ENCODE peak calls at places on chromosomes 4 and X, in six cellular contexts. M is PC-3, V is GM20000, Y is ovary, W is lower lobe of right lung, G is foreskin keratinocyte. U is an unnamed sample.

GRCh38 chrX:149151805-149152757 is 353.0 kb downstream of the IDS start:
- DNase-seq in M (no peak), V (no peak), Y (no peak), W (no peak), G (peak), U (no peak)

GRCh38 chr4:118033148-118034060 is 882 bp upstream of the NDST3 start:
- DNase-seq in M (peak), V (peak), Y (peak), W (peak), G (no peak), U (peak)

GRCh38 chrX:39307488-39307887 is 506.2 kb downstream of the MID1IP1 start:
- DNase-seq in M (no peak), V (no peak), Y (no peak), W (no peak), G (no peak), U (no peak)

GRCh38 chr4:39308576-39308975 is 57.6 kb downstream of the RFC1 start:
- DNase-seq in M (no peak), V (no peak), Y (no peak), W (no peak), G (no peak), U (no peak)

GRCh38 chr4:187475901-187476300 is 519.7 kb upstream of the ZFP42 start:
- DNase-seq in M (no peak), V (no peak), Y (no peak), W (no peak), G (no peak), U (no peak)

GRCh38 chrX:110341189-110342035 is 17.2 kb upstream of the RTL9 start:
- DNase-seq in M (peak), V (peak), Y (no peak), W (no peak), G (peak), U (no peak)

GRCh38 chrX:21354725-21355124 is 19.5 kb upstream of the CNKSR2 start:
- DNase-seq in M (peak), V (no peak), Y (no peak), W (no peak), G (no peak), U (no peak)

GRCh38 chr4:5746829-5747745 is 36.1 kb downstream of the EVC start:
- DNase-seq in M (peak), V (no peak), Y (no peak), W (no peak), G (no peak), U (no peak)

GRCh38 chr4:123976285-123976684 is 579.7 kb downstream of the SPRY1 start:
- DNase-seq in M (no peak), V (no peak), Y (no peak), W (no peak), G (no peak), U (peak)

GRCh38 chr4:58590714-58591113 is 1480.5 kb upstream of the IGFBP7 start:
- DNase-seq in M (peak), V (no peak), Y (no peak), W (no peak), G (no peak), U (no peak)

GRCh38 chrX:136028383-136028984 is 43.2 kb downstream of the SLC9A6 start:
- DNase-seq in M (peak), V (peak), Y (no peak), W (no peak), G (no peak), U (no peak)

GRCh38 chr4:8010618-8011017 is 71.0 kb upstream of the AFAP1 start:
- DNase-seq in M (no peak), V (no peak), Y (no peak), W (no peak), G (no peak), U (peak)

GRCh38 chr4:152525878-152526277 is 10.0 kb downstream of the FBXW7 start:
- DNase-seq in M (no peak), V (no peak), Y (no peak), W (no peak), G (no peak), U (no peak)

GRCh38 chr4:47785196-47785595 is 52.7 kb downstream of the CORIN start:
- DNase-seq in M (no peak), V (no peak), Y (no peak), W (no peak), G (no peak), U (no peak)

GRCh38 chr4:74109116-74109791 is 10.3 kb upstream of the CXCL2 start:
- DNase-seq in M (peak), V (no peak), Y (no peak), W (peak), G (peak), U (no peak)

GRCh38 chrX:134542485-134542884 is 82.5 kb downstream of the HPRT1 start:
- DNase-seq in M (peak), V (no peak), Y (peak), W (no peak), G (peak), U (no peak)

GRCh38 chr4:159070742-159071141 is 32.1 kb upstream of the RAPGEF2 start:
- DNase-seq in M (peak), V (no peak), Y (no peak), W (no peak), G (no peak), U (no peak)

GRCh38 chr4:23355263-23355662 is 534.6 kb downstream of the PPARGC1A start:
- DNase-seq in M (no peak), V (no peak), Y (no peak), W (no peak), G (no peak), U (no peak)

GRCh38 chrX:68832516-68833447 is 4.0 kb downstream of the EFNB1 start:
- DNase-seq in M (no peak), V (no peak), Y (peak), W (no peak), G (no peak), U (no peak)

GRCh38 chrX:115362334-115363095 is 73.0 kb downstream of the LUZP4 start:
- DNase-seq in M (no peak), V (no peak), Y (no peak), W (no peak), G (no peak), U (no peak)

GRCh38 chr4:55588160-55588559 is 3.9 kb downstream of the PDCL2 start:
- DNase-seq in M (no peak), V (no peak), Y (no peak), W (no peak), G (no peak), U (no peak)

GRCh38 chr4:55592014-55592413 is at the start of gene PDCL2:
- DNase-seq in M (no peak), V (no peak), Y (no peak), W (no peak), G (no peak), U (no peak)
- TF ChIP-seq CTCF in M (no peak), V (no peak), Y (no peak), W (no peak), G (no peak), U (no peak)

GRCh38 chr4:102497986-102498385 is 3.2 kb upstream of the NFKB1 start:
- DNase-seq in M (no peak), V (no peak), Y (no peak), W (no peak), G (no peak), U (no peak)

GRCh38 chr4:102501635-102502382 is 650 bp downstream of the NFKB1 start:
- DNase-seq in M (peak), V (peak), Y (peak), W (peak), G (peak), U (peak)

GRCh38 chr4:102501176-102501634 is at the start of gene NFKB1:
- DNase-seq in M (peak), V (peak), Y (peak), W (peak), G (peak), U (peak)

GRCh38 chr4:102503301-102503746 is 2.2 kb downstream of the NFKB1 start:
- DNase-seq in M (peak), V (peak), Y (no peak), W (no peak), G (no peak), U (no peak)

DNA sequence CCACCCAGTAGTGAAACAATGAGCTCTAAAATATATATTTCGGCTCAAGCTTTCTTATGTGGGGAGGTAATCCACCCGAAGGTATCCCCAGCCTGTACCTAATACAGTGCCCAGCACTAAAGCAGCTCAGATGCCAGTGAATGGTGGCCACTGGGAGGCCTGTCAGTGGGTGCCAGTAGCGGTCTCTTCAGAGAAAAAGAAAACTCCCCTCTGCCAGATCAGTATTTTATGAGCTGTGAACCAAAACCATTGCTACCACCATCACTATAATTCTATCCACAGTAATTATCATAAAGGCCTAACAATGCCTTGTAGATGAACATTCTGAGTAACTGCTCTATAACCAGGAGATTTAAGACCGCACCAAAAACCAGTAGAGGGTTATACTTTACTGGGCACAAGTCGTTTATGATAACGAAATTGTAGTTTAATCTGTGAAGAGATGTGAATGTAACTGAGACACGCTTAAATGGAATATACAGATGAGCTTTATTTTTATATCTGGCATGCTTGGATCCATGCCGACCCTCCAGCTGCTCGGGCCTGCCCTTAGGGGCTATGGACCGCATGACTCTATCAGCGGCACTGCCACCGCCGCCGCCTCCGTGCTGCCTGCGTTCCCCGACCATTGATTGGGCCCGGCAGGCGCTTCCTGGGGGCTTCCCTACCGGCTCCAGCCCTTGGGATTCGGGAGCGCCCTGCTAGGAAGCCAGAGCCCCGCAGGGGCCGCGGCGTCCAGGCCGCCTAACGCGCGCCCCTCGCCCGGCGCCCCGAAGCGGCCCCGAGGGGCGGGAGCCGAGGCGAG is 586 bp upstream of the NFKB1 start:
- DNase-seq in M (peak), V (peak), Y (peak), W (peak), G (no peak), U (peak)
- TF ChIP-seq CTCF in M (no peak), V (no peak), Y (no peak), W (peak), G (peak), U (no peak)

DNA sequence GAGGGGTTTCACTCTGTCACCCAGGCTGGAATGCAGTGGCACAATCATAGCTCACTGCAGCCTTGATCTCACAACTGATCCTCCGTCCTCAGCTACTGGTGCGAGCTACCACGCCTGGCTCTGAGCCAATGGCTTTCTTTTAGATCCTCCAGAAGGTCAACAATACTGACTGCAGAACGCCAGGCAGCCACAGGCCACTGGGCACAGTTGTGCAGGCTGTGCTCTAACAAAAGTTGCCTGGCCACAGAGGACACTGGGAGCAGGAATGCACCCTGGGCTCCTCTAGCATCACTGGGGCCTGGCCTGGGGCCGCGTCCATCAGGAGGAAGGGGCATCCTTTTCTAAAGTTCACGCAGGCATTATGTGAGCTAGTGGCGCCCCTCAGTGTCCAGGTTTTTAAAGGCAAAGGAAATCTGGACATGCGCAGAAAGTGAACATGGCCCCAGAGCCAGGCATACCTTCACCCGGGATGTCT is 14.9 kb upstream of the PORCN start:
- DNase-seq in M (peak), V (no peak), Y (no peak), W (no peak), G (no peak), U (peak)
- TF ChIP-seq CTCF in M (peak), V (no peak), Y (no peak), W (no peak), G (peak), U (peak)

DNA sequence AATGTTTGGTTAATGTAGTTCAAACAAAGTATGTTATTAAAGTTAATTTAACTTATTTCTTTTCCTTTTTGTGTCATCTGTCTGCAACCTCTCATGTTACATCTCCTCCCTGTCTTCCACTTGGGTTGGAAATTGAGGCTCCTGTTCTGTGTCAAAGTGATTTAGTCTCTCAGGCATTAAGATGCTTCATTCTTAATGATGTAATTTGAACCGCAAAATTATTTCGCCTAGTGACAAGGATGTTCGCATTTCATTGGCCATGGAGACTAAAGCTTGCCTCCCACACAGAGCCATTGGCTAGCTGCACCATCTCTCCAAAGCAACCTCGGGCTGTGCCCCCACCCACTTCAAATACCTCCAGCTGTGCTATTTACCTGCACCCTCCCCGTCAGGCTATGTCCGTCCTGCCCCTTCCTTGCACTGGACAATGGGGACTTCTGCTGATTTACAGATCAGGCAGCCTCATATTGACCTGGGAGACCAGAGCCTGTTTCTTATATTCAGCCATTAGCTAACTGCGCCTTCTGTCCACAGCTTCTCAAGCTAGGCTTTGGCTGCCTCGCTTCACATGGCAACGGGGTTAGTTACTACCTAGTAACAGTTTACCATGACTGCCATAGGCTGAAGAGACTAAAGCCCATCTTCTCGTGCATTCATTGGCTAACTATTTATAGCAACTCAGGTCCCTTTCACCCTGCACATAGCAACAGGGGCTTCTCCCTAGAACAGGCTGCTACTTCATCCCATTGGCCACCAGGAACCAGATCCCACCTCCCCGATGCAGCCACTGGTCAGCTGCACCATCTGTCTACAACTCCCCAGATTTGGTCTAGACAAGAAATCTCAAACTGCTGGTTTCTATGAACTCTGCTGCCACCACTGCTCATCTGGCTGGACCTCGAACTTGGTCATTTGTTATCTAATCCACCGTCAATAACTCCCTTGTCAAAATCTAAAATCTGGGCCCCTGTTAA is 8.6 kb upstream of the ZNF157 start:
- DNase-seq in M (peak), V (peak), Y (peak), W (peak), G (peak), U (peak)
- TF ChIP-seq CTCF in M (no peak), V (no peak), Y (no peak), W (no peak), G (no peak), U (no peak)

GRCh38 chrX:19814240-19814639 is 73.2 kb downstream of the SH3KBP1 start:
- DNase-seq in M (no peak), V (no peak), Y (no peak), W (peak), G (no peak), U (no peak)
- TF ChIP-seq CTCF in M (no peak), V (no peak), Y (no peak), W (peak), G (no peak), U (no peak)

DNA sequence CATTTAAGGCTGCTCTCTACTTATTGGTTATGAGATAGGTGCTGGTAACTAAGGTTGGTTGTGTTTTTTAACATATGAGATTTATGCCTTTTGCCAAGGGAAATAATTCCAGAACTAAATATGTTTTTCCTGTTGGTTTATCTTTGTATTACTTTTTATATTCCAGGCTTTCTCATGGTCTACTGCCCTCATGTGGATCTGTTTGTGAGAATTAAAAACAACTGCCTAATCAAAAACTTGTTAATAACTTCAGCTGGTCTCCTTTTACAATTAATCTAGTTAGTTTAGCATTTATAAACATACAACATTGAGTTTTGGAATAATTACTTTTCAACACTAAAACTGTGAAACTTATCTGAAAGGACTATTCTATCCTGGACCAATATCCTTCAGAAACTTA is 1208.3 kb downstream of the ADGRL3 start:
- DNase-seq in M (peak), V (no peak), Y (no peak), W (no peak), G (no peak), U (no peak)
- TF ChIP-seq CTCF in M (peak), V (no peak), Y (no peak), W (no peak), G (peak), U (no peak)

GRCh38 chr4:115058533-115058932 is 54.9 kb downstream of the NDST4 start:
- DNase-seq in M (no peak), V (no peak), Y (no peak), W (no peak), G (no peak), U (no peak)

GRCh38 chr4:115053313-115053712 is 60.1 kb downstream of the NDST4 start:
- DNase-seq in M (peak), V (no peak), Y (no peak), W (no peak), G (no peak), U (no peak)

GRCh38 chr4:115054836-115055235 is 58.6 kb downstream of the NDST4 start:
- DNase-seq in M (no peak), V (no peak), Y (no peak), W (no peak), G (no peak), U (no peak)
- TF ChIP-seq CTCF in M (no peak), V (no peak), Y (no peak), W (no peak), G (no peak), U (no peak)

GRCh38 chrX:71652405-71652804 is 14.9 kb upstream of the LOC101059915 start:
- DNase-seq in M (peak), V (peak), Y (peak), W (no peak), G (no peak), U (peak)

GRCh38 chrX:71653344-71653743 is 14.0 kb upstream of the LOC101059915 start:
- DNase-seq in M (no peak), V (no peak), Y (no peak), W (no peak), G (no peak), U (no peak)

DNA sequence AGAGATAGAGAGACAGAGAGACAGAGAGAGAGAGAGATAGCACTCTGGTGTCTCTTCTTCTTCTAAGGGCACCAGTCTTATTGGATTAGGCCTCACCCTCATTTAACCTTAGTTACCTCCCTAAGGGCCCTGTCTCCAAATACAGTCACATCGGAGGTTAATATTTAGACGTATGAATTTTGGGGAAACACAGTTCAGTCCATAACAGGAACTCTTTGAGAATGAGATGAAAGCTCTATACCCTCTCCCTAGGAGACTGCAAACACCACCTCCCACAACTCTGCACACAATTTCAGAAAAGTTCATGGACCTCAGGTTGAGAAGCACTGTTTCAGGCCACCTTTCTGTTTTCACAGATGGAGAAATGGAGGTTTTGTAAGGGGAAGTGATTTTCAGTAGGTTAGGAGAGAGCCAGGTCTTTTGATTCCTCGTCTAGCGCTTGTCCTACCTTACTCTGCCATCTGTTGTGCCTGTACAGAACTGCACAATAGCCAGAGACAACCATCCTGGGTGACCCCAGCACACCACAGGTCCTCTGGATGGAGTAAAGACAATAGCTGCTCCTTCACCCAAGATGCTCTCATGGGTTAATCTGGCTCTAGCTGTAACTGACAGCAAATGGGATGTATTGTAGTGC is 16.9 kb upstream of the LOC101059915 start:
- DNase-seq in M (peak), V (peak), Y (no peak), W (no peak), G (no peak), U (no peak)
- TF ChIP-seq CTCF in M (peak), V (peak), Y (no peak), W (peak), G (peak), U (no peak)

U was measured in neural crest cell.